ENCODE peak calls at places on chromosomes 7 and 10, in six cellular contexts. G is upper lobe of left lung, K is testis, F is gastrocnemius medialis, M is heart left ventricle, S is breast epithelium. T is an unnamed sample. For H3K4me1, the result is how much of the 10 kb centered on the place peaks cover.

GRCh38 chr7:47556511-47557180 is 25.3 kb downstream of the TNS3 start:
- DNase-seq in G (peak), K (no peak), F (no peak), M (no peak), S (no peak), T (no peak)

GRCh38 chr10:114520453-114520852 is 116.2 kb upstream of the AFAP1L2 start:
- DNase-seq in G (peak), K (no peak), F (peak), M (no peak), S (no peak), T (no peak)

GRCh38 chr10:77626266-77626935 is 11.2 kb downstream of the KCNMA1 start:
- DNase-seq in G (no peak), K (no peak), F (no peak), M (no peak), S (no peak), T (peak)

GRCh38 chr7:69283421-69283820 is 314.9 kb upstream of the AUTS2 start:
- DNase-seq in G (no peak), K (no peak), F (peak), M (peak), S (no peak), T (no peak)

GRCh38 chr7:159107052-159107892 is 37.4 kb downstream of the VIPR2 start:
- DNase-seq in G (no peak), K (no peak), F (no peak), M (no peak), S (no peak), T (peak)

GRCh38 chr7:64504581-64505120 is 58.2 kb downstream of the ZNF680 start:
- DNase-seq in G (no peak), K (no peak), F (no peak), M (no peak), S (no peak), T (no peak)

GRCh38 chr10:93554760-93555432 is 11.6 kb upstream of the FFAR4 start:
- DNase-seq in G (peak), K (peak), F (peak), M (peak), S (peak), T (no peak)

GRCh38 chr7:8121243-8121642 is 140.7 kb downstream of the ICA1 start:
- DNase-seq in G (no peak), K (no peak), F (no peak), M (no peak), S (no peak), T (no peak)

GRCh38 chr7:132095111-132095765 is 481.0 kb downstream of the PLXNA4 start:
- DNase-seq in G (no peak), K (no peak), F (no peak), M (no peak), S (no peak), T (no peak)

GRCh38 chr7:66321283-66321682 is 116.1 kb downstream of the TPST1 start:
- DNase-seq in G (no peak), K (no peak), F (no peak), M (no peak), S (no peak), T (no peak)

GRCh38 chr10:24172909-24173308 is 36.0 kb upstream of the KIAA1217 start:
- DNase-seq in G (no peak), K (no peak), F (no peak), M (no peak), S (no peak), T (no peak)

GRCh38 chr10:110276603-110277002 is 28.1 kb downstream of the SMNDC1 start:
- DNase-seq in G (no peak), K (no peak), F (no peak), M (no peak), S (no peak), T (no peak)

GRCh38 chr7:29228289-29229011 is 33.9 kb downstream of the CHN2 start:
- DNase-seq in G (no peak), K (no peak), F (no peak), M (no peak), S (no peak), T (no peak)

GRCh38 chr7:6367701-6368211 is 80.0 kb downstream of the DAGLB start:
- DNase-seq in G (no peak), K (no peak), F (no peak), M (no peak), S (no peak), T (no peak)

GRCh38 chr7:96548664-96549063 is 161.0 kb downstream of the SEM1 start:
- DNase-seq in G (no peak), K (no peak), F (no peak), M (no peak), S (no peak), T (no peak)

GRCh38 chr10:69618746-69619145 is 11.3 kb upstream of the FAM241B start:
- DNase-seq in G (no peak), K (no peak), F (no peak), M (no peak), S (no peak), T (no peak)

GRCh38 chr7:77684030-77684429 is 12.2 kb upstream of the RSBN1L start:
- DNase-seq in G (no peak), K (peak), F (peak), M (peak), S (no peak), T (no peak)

GRCh38 chr7:30459591-30460245 is 18.9 kb downstream of the NOD1 start:
- DNase-seq in G (no peak), K (peak), F (peak), M (no peak), S (no peak), T (peak)

GRCh38 chr7:124497209-124497608 is 268.4 kb downstream of the GPR37 start:
- DNase-seq in G (peak), K (no peak), F (no peak), M (no peak), S (no peak), T (no peak)

GRCh38 chr7:45670717-45671116 is 96.5 kb downstream of the ADCY1 start:
- DNase-seq in G (peak), K (peak), F (no peak), M (no peak), S (no peak), T (no peak)

GRCh38 chr7:55969391-55969790 is 5.0 kb downstream of the NIPSNAP2 start:
- DNase-seq in G (no peak), K (no peak), F (peak), M (no peak), S (peak), T (no peak)

GRCh38 chr7:98556288-98556687 is 60.8 kb upstream of the NPTX2 start:
- DNase-seq in G (no peak), K (no peak), F (no peak), M (no peak), S (no peak), T (no peak)

GRCh38 chr10:15313844-15314243 is 57.2 kb downstream of the FAM171A1 start:
- DNase-seq in G (peak), K (peak), F (no peak), M (peak), S (no peak), T (peak)

GRCh38 chr7:87398441-87398840 is 53.0 kb downstream of the CROT start:
- DNase-seq in G (no peak), K (no peak), F (no peak), M (no peak), S (no peak), T (no peak)

GRCh38 chr10:1712314-1712713 is 25.0 kb downstream of the ADARB2 start:
- DNase-seq in G (no peak), K (no peak), F (no peak), M (no peak), S (no peak), T (no peak)

GRCh38 chr7:108147031-108147563 is 16.9 kb upstream of the LAMB4 start:
- DNase-seq in G (no peak), K (no peak), F (no peak), M (no peak), S (no peak), T (no peak)

GRCh38 chr7:87926581-87927461 is 7.2 kb upstream of the ADAM22 start:
- DNase-seq in G (no peak), K (no peak), F (no peak), M (no peak), S (no peak), T (no peak)

GRCh38 chr7:155809332-155809946 is 2.8 kb downstream of the SHH start:
- DNase-seq in G (peak), K (no peak), F (no peak), M (no peak), S (no peak), T (no peak)

GRCh38 chr7:155806096-155806871 is 6.0 kb downstream of the SHH start:
- DNase-seq in G (no peak), K (peak), F (no peak), M (no peak), S (no peak), T (no peak)

GRCh38 chr7:155807013-155807804 is 5.1 kb downstream of the SHH start:
- DNase-seq in G (peak), K (no peak), F (no peak), M (no peak), S (no peak), T (no peak)

GRCh38 chr7:155808551-155809331 is 3.5 kb downstream of the SHH start:
- DNase-seq in G (peak), K (no peak), F (no peak), M (no peak), S (no peak), T (no peak)

GRCh38 chr7:155807805-155808550 is 4.3 kb downstream of the SHH start:
- DNase-seq in G (peak), K (no peak), F (no peak), M (no peak), S (no peak), T (no peak)
- H3K4me1 ChIP-seq in G (half or more), K (under half), F (under half), M (under half), S (under half), T (half or more)

DNA sequence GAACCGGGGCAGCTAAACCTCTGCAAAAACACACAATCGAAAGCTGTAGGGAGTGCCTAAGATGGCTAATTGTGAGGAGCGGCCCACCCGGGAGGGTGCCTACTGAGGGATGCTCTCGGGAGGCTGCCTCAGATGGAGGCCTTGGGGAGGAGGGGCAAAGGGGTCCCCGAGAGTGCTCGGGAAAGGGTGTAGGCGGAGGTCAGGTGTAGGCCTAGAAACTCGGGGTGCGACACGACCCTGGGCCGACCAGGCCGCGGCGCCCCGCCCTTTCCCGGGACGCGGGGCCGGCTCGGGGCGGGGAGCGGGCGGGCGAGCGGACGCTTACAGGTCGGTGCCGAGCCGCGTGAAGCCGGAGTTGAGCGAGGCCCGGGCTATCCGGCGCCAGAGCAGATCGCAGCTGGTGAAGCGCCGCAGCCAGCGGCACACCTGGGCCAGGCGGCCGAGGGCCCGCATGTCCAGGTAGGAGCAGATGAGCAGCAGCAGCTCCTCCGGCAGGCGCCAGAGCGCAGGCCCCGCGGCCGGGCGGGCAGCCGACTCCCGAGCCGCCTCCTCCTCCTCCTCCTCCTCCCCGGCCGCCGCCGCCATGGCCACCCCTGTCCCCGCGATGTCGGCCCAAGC is 805 bp downstream of the FBXW4 start:
- DNase-seq in G (peak), K (peak), F (peak), M (peak), S (peak), T (peak)
- TF ChIP-seq POLR2A in G (no peak), K (no peak), F (no peak), M (peak), S (no peak), T (no peak)

DNA sequence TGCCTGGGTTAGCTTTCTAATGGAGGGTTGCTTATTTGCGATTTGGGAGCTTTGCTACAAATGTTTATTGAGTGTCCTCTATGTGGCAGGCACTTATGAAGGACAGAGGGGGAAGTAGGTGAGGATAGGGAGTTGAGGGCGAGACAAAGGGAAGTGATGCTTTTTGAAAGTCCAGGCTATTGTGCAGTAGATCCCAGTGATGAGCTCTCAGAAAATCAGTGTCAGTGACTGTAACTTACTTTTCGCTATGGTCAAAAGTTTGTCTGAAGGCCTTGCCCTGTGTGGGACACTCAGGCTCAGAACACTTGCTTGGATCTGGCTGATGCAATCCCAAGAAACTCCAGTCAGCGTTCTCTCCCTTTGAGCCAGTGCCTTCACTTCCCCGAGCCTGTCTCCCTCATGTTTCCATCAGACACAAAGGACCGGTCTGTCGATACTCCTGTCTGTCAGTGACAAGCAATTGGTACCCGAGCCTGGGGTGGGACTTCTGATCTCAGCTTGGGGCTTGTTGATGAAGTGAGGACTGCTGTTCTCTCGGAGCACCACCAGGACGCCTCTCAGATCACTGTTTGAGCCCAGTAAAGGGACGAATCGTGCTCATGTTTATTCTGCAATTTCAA is 63.1 kb upstream of the SORCS3 start:
- DNase-seq in G (no peak), K (no peak), F (no peak), M (no peak), S (no peak), T (no peak)
- TF ChIP-seq CTCF in G (no peak), K (no peak), F (no peak), M (no peak), S (no peak), T (no peak)

GRCh38 chr7:93851536-93851935 is 39.0 kb downstream of the TFPI2 start:
- DNase-seq in G (no peak), K (no peak), F (no peak), M (no peak), S (no peak), T (no peak)

GRCh38 chr7:93860261-93860660 is 30.3 kb downstream of the TFPI2 start:
- DNase-seq in G (no peak), K (no peak), F (no peak), M (no peak), S (no peak), T (no peak)

GRCh38 chr7:93858857-93859256 is 31.7 kb downstream of the TFPI2 start:
- DNase-seq in G (no peak), K (no peak), F (no peak), M (no peak), S (no peak), T (no peak)

GRCh38 chr7:93854480-93854879 is 36.1 kb downstream of the TFPI2 start:
- DNase-seq in G (no peak), K (no peak), F (no peak), M (no peak), S (no peak), T (no peak)

GRCh38 chr7:93856319-93856718 is 34.2 kb downstream of the TFPI2 start:
- DNase-seq in G (no peak), K (no peak), F (no peak), M (no peak), S (no peak), T (no peak)
- H3K4me1 ChIP-seq in G (under half), K (under half), F (under half), M (under half), S (under half), T (under half)

GRCh38 chr10:68135922-68136718 is 26.8 kb downstream of the MYPN start:
- DNase-seq in G (no peak), K (no peak), F (peak), M (no peak), S (no peak), T (no peak)
- TF ChIP-seq POLR2A in G (no peak), K (no peak), F (peak), M (no peak), S (no peak), T (no peak)

DNA sequence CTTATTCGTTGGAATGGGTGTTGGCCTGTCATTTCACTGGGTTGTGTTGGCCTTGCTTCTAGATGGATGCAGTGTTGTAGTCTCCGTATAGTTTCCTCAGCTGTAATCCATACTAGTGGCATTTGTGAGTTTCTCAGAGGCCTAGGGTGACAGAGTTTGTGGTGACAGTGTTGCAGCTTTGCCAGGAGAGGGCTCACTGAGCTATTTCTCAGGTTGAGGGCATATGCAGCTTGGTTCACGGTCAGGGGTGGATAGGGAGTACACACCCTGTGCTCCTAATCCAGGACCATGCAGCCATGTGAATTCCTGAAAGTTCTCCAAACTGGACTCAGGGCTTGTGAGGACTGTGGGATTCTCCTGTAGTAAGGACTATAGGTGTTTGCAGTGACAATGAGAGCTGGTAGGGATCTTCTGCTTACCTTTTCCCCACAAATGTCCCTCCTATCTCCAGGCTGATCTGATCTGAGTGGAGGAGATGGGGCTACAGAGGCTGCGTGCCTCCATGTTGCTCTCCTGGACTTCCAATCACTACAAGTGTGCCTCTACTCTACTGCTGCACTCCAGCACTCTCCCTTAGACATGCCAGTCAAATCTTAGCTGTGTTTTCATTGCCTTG is 229.0 kb downstream of the STK31 start:
- DNase-seq in G (no peak), K (peak), F (no peak), M (no peak), S (no peak), T (no peak)
- TF ChIP-seq CTCF in G (peak), K (no peak), F (no peak), M (no peak), S (no peak), T (no peak)

DNA sequence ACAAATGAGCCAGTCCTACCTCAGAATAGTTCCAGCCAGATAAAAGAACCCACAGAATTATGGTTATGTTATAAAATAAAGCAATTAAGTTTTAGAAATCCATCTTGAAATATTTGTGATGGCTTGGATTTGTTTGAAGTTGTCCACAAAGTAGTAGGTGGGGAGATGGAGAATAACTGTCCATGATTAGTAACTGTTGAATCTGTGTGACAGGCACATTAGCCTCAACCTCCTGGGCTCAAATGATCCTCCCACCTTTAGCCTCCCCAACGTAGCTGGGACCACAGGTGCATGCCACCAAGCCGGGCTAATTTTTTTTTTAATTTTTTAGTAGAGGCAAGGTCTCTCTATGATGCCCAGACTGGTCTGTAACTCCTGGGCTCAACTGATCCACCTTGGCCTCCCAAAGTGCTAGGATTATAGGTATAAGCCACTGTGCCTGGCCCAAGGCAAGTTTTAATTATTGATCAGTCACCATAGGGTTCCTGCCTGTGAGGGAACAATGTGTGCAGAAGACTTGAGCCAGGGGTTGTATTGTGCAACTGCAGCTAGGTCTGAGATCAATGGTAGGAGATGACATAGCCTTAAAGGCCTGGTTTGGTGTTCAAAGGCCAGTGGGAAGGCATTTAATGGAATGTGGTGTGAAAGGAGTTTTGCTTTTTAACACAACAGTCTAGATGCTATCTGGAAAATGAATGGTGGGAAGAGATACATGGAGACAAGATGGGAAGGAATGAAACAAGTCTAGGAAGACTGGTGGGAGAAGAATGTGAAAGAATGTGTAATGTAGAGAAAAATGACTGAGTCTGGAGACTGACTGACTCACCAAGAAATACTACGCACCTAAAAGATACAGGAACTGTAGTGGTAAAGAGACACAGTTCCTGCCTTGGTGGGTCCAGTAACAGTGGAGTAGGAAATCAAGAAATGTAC is 9.8 kb downstream of the HNRNPF start:
- DNase-seq in G (no peak), K (no peak), F (peak), M (no peak), S (no peak), T (peak)
- H3K4me1 ChIP-seq in G (half or more), K (under half), F (half or more), M (under half), S (under half), T (half or more)